ENCODE peak calls at places on chromosomes 12 and 14, in four cellular contexts. Q is T47D, N is GM04504, I is T-helper 9 cell. S is an unnamed sample.

GRCh38 chr12:62848418-62848817 is 86.5 kb downstream of the PPM1H start:
- DNase-seq in Q (no peak), I (no peak), N (peak), S (peak)

GRCh38 chr12:130083746-130084145 is 78.5 kb upstream of the FZD10 start:
- DNase-seq in I (no peak), Q (no peak), N (no peak), S (no peak)

GRCh38 chr14:93034671-93034994 is 81.1 kb downstream of the ITPK1 start:
- DNase-seq in Q (no peak), I (no peak), N (no peak), S (no peak)

GRCh38 chr12:40203060-40203430 is 21.8 kb upstream of the LRRK2 start:
- DNase-seq in N (no peak), I (no peak), Q (no peak), S (no peak)

GRCh38 chr14:105204206-105204930 is 23.3 kb upstream of the NUDT14 start:
- DNase-seq in N (no peak), Q (no peak), I (no peak), S (no peak)

GRCh38 chr12:110312581-110313360 is 31.7 kb downstream of the ATP2A2 start:
- DNase-seq in N (peak), I (no peak), Q (no peak), S (peak)

GRCh38 chr14:56491299-56492285 is 88.0 kb upstream of the TMEM260 start:
- DNase-seq in N (no peak), Q (peak), I (no peak), S (no peak)

GRCh38 chr14:101521306-101521935 is 39.9 kb upstream of the DIO3 start:
- DNase-seq in N (no peak), Q (no peak), I (no peak), S (no peak)

GRCh38 chr14:89349196-89350008 is 67.6 kb downstream of the FOXN3 start:
- DNase-seq in Q (no peak), I (no peak), N (no peak), S (no peak)

GRCh38 chr14:65356327-65356836 is 56.1 kb upstream of the FUT8 start:
- DNase-seq in N (peak), I (no peak), Q (peak), S (peak)

GRCh38 chr14:104935026-104935650 is 10.5 kb downstream of the PLD4 start:
- DNase-seq in Q (no peak), I (no peak), N (no peak), S (no peak)

GRCh38 chr12:52672321-52672933 is 7.8 kb downstream of the KRT1 start:
- DNase-seq in Q (no peak), I (no peak), N (no peak), S (no peak)

GRCh38 chr14:73757876-73758391 is 43.8 kb upstream of the PNMA1 start:
- DNase-seq in Q (peak), N (no peak), I (no peak), S (no peak)

GRCh38 chr14:72563676-72564075 is 330.2 kb downstream of the DPF3 start:
- DNase-seq in N (no peak), I (no peak), Q (no peak), S (no peak)

GRCh38 chr12:97642906-97643305 is 180.3 kb downstream of the RMST start:
- DNase-seq in Q (no peak), N (no peak), I (no peak), S (no peak)

GRCh38 chr12:131530427-131530826 is 180.5 kb upstream of the SFSWAP start:
- DNase-seq in N (no peak), I (no peak), Q (no peak), S (no peak)

GRCh38 chr12:21992823-21993222 is 51.6 kb upstream of the ABCC9 start:
- DNase-seq in Q (no peak), I (no peak), N (no peak), S (no peak)

GRCh38 chr14:29465095-29465494 is 462.6 kb downstream of the PRKD1 start:
- DNase-seq in N (no peak), I (no peak), Q (no peak), S (no peak)

GRCh38 chr12:11765421-11765816 is 115.9 kb downstream of the ETV6 start:
- DNase-seq in I (no peak), N (no peak), Q (no peak), S (no peak)

GRCh38 chr14:104342435-104343293 is 204.3 kb downstream of the KIF26A start:
- DNase-seq in N (no peak), Q (no peak), I (no peak), S (no peak)

GRCh38 chr14:93286212-93286890 is 46.5 kb downstream of the BTBD7 start:
- DNase-seq in N (no peak), Q (no peak), I (no peak), S (no peak)

GRCh38 chr12:101939306-101939705 is 61.9 kb downstream of the DRAM1 start:
- DNase-seq in Q (no peak), N (no peak), I (no peak), S (no peak)

GRCh38 chr12:11765817-11766794 is 116.6 kb downstream of the ETV6 start:
- DNase-seq in Q (no peak), I (no peak), N (peak), S (peak)

GRCh38 chr12:12456637-12457036 is 99.8 kb downstream of the BORCS5 start:
- DNase-seq in N (no peak), Q (no peak), I (no peak), S (peak)

GRCh38 chr12:82835217-82835616 is 148.5 kb downstream of the TMTC2 start:
- DNase-seq in I (no peak), N (peak), Q (no peak), S (peak)

GRCh38 chr14:50797250-50798047 is 33.5 kb downstream of the NIN start:
- DNase-seq in N (no peak), Q (no peak), I (no peak), S (no peak)

GRCh38 chr12:627863-628805 is 35.1 kb downstream of the NINJ2 start:
- DNase-seq in I (no peak), Q (no peak), N (no peak), S (no peak)

GRCh38 chr12:17665839-17666238 is 424.2 kb downstream of the RERGL start:
- DNase-seq in I (no peak), Q (peak), N (no peak), S (no peak)

GRCh38 chr12:31106101-31106803 is 32.6 kb downstream of the DDX11 start:
- DNase-seq in Q (no peak), N (no peak), I (no peak), S (no peak)

GRCh38 chr14:69850086-69850735 is 29.0 kb upstream of the SMOC1 start:
- DNase-seq in I (no peak), Q (no peak), N (no peak), S (no peak)

GRCh38 chr12:47773062-47773857 is at the start of gene SLC48A1:
- DNase-seq in N (peak), I (peak), Q (peak), S (no peak)

GRCh38 chr12:82625523-82625922 is 61.2 kb upstream of the TMTC2 start:
- DNase-seq in Q (no peak), I (no peak), N (no peak), S (no peak)